ENCODE peak calls at places on chromosomes 4 and X, in four cellular contexts. One of them, this sample, is unnamed.
A peak's percentile ranks its signal among the peaks of the same experiment; 100 is the strongest.

GRCh38 chr4:106201373-106201772 is 114.6 kb downstream of the TBCK start:
- DNase-seq in amniotic stem cell: peak; percentile 3
- DNase-seq in iris pigment epithelial cell: peak; percentile 17
- DNase-seq in mesenchymal stem cell: peak; percentile 35
- DNase-seq in this sample: peak; percentile 6

GRCh38 chrX:84339507-84340364 is 151.7 kb upstream of the RPS6KA6 start:
- DNase-seq in mesenchymal stem cell: peak; percentile 15
- DNase-seq in amniotic stem cell: no peak
- DNase-seq in iris pigment epithelial cell: peak; percentile 25
- DNase-seq in this sample: peak; percentile 72

GRCh38 chr4:15294832-15295231 is 133.0 kb upstream of the C1QTNF7 start:
- DNase-seq in iris pigment epithelial cell: no peak
- DNase-seq in mesenchymal stem cell: no peak
- DNase-seq in amniotic stem cell: no peak
- DNase-seq in this sample: peak; percentile 95

GRCh38 chr4:61461956-61462355 is 261.8 kb downstream of the ADGRL3 start:
- DNase-seq in iris pigment epithelial cell: no peak
- DNase-seq in amniotic stem cell: no peak
- DNase-seq in mesenchymal stem cell: no peak
- DNase-seq in this sample: no peak

GRCh38 chr4:73172166-73172565 is 86.4 kb downstream of the ANKRD17 start:
- DNase-seq in mesenchymal stem cell: peak; percentile 33
- DNase-seq in iris pigment epithelial cell: peak; percentile 64
- DNase-seq in amniotic stem cell: no peak
- DNase-seq in this sample: no peak

GRCh38 chr4:188722911-188723310 is 583.7 kb downstream of the TRIML1 start:
- DNase-seq in mesenchymal stem cell: no peak
- DNase-seq in iris pigment epithelial cell: no peak
- DNase-seq in amniotic stem cell: no peak
- DNase-seq in this sample: no peak

GRCh38 chr4:5758741-5759140 is 47.7 kb downstream of the EVC start:
- DNase-seq in mesenchymal stem cell: peak; percentile 99
- DNase-seq in iris pigment epithelial cell: peak; percentile 100
- DNase-seq in amniotic stem cell: peak; percentile 85
- DNase-seq in this sample: no peak

GRCh38 chr4:121155893-121156292 is 8.2 kb downstream of the TNIP3 start:
- DNase-seq in iris pigment epithelial cell: peak; percentile 92
- DNase-seq in mesenchymal stem cell: peak; percentile 85
- DNase-seq in amniotic stem cell: peak; percentile 61
- DNase-seq in this sample: no peak

GRCh38 chr4:69717778-69718177 is 42.6 kb downstream of the SULT1B1 start:
- DNase-seq in mesenchymal stem cell: no peak
- DNase-seq in amniotic stem cell: no peak
- DNase-seq in iris pigment epithelial cell: no peak
- DNase-seq in this sample: no peak